ENCODE peak calls at places on chromosomes 11 and 22, in four cellular contexts. One of them, this sample, is unnamed.

GRCh38 chr11:134647066-134647746 is 235.2 kb upstream of the B3GAT1 start:
- DNase-seq in transverse colon: no peak
- DNase-seq in stimulated activated CD8-positive, alpha-beta memory T cell treated with anti-CD3 and anti-CD28 coated beads, Interleukin-4, amount 100 ng/mL, for 4 hours: no peak
- DNase-seq in T47D: no peak
- DNase-seq in this sample: no peak

GRCh38 chr22:19177164-19178064 is 1.1 kb downstream of the SLC25A1 start:
- DNase-seq in stimulated activated CD8-positive, alpha-beta memory T cell treated with anti-CD3 and anti-CD28 coated beads, Interleukin-4, amount 100 ng/mL, for 4 hours: no peak
- DNase-seq in transverse colon: no peak
- DNase-seq in T47D: no peak
- DNase-seq in this sample: no peak

GRCh38 chr11:116869610-116870009 is 32.2 kb upstream of the APOA1 start:
- DNase-seq in stimulated activated CD8-positive, alpha-beta memory T cell treated with anti-CD3 and anti-CD28 coated beads, Interleukin-4, amount 100 ng/mL, for 4 hours: no peak
- DNase-seq in transverse colon: no peak
- DNase-seq in T47D: no peak
- DNase-seq in this sample: peak

GRCh38 chr11:134481135-134481534 is 69.1 kb upstream of the B3GAT1 start:
- DNase-seq in stimulated activated CD8-positive, alpha-beta memory T cell treated with anti-CD3 and anti-CD28 coated beads, Interleukin-4, amount 100 ng/mL, for 4 hours: no peak
- DNase-seq in T47D: no peak
- DNase-seq in transverse colon: no peak
- DNase-seq in this sample: no peak

GRCh38 chr11:125941606-125942275 is 4.1 kb upstream of the VSIG10L2 start:
- DNase-seq in stimulated activated CD8-positive, alpha-beta memory T cell treated with anti-CD3 and anti-CD28 coated beads, Interleukin-4, amount 100 ng/mL, for 4 hours: no peak
- DNase-seq in transverse colon: peak
- DNase-seq in T47D: peak
- DNase-seq in this sample: no peak

GRCh38 chr11:126336646-126337045 is 18.8 kb upstream of the ST3GAL4 start:
- DNase-seq in stimulated activated CD8-positive, alpha-beta memory T cell treated with anti-CD3 and anti-CD28 coated beads, Interleukin-4, amount 100 ng/mL, for 4 hours: no peak
- DNase-seq in T47D: no peak
- DNase-seq in transverse colon: no peak
- DNase-seq in this sample: no peak

GRCh38 chr11:67318239-67318555 is 14.9 kb downstream of the SSH3 start:
- DNase-seq in transverse colon: no peak
- DNase-seq in stimulated activated CD8-positive, alpha-beta memory T cell treated with anti-CD3 and anti-CD28 coated beads, Interleukin-4, amount 100 ng/mL, for 4 hours: no peak
- DNase-seq in T47D: peak
- DNase-seq in this sample: no peak

GRCh38 chr22:20639750-20640149 is 132.3 kb downstream of the MED15 start:
- DNase-seq in stimulated activated CD8-positive, alpha-beta memory T cell treated with anti-CD3 and anti-CD28 coated beads, Interleukin-4, amount 100 ng/mL, for 4 hours: no peak
- DNase-seq in transverse colon: no peak
- DNase-seq in T47D: no peak
- DNase-seq in this sample: no peak

GRCh38 chr11:67691149-67691548 is 16.7 kb upstream of the ALDH3B2 start:
- DNase-seq in stimulated activated CD8-positive, alpha-beta memory T cell treated with anti-CD3 and anti-CD28 coated beads, Interleukin-4, amount 100 ng/mL, for 4 hours: no peak
- DNase-seq in transverse colon: no peak
- DNase-seq in T47D: no peak
- DNase-seq in this sample: no peak

GRCh38 chr22:48754611-48755331 is 1072.9 kb downstream of the BRD1 start:
- DNase-seq in transverse colon: no peak
- DNase-seq in stimulated activated CD8-positive, alpha-beta memory T cell treated with anti-CD3 and anti-CD28 coated beads, Interleukin-4, amount 100 ng/mL, for 4 hours: no peak
- DNase-seq in T47D: no peak
- DNase-seq in this sample: no peak

GRCh38 chr11:2382927-2383822 is 6.1 kb downstream of the CD81 start:
- DNase-seq in transverse colon: peak
- DNase-seq in stimulated activated CD8-positive, alpha-beta memory T cell treated with anti-CD3 and anti-CD28 coated beads, Interleukin-4, amount 100 ng/mL, for 4 hours: no peak
- DNase-seq in T47D: no peak
- DNase-seq in this sample: no peak

GRCh38 chr11:117605331-117605730 is 191.7 kb downstream of the DSCAML1 start:
- DNase-seq in stimulated activated CD8-positive, alpha-beta memory T cell treated with anti-CD3 and anti-CD28 coated beads, Interleukin-4, amount 100 ng/mL, for 4 hours: no peak
- DNase-seq in transverse colon: no peak
- DNase-seq in T47D: no peak
- DNase-seq in this sample: no peak

GRCh38 chr22:25485626-25486545 is 78.6 kb upstream of the GRK3 start:
- DNase-seq in T47D: no peak
- DNase-seq in stimulated activated CD8-positive, alpha-beta memory T cell treated with anti-CD3 and anti-CD28 coated beads, Interleukin-4, amount 100 ng/mL, for 4 hours: no peak
- DNase-seq in transverse colon: no peak
- DNase-seq in this sample: no peak

GRCh38 chr11:107666911-107667568 is 44.8 kb downstream of the SLN start:
- DNase-seq in transverse colon: no peak
- DNase-seq in stimulated activated CD8-positive, alpha-beta memory T cell treated with anti-CD3 and anti-CD28 coated beads, Interleukin-4, amount 100 ng/mL, for 4 hours: no peak
- DNase-seq in T47D: no peak
- DNase-seq in this sample: no peak

GRCh38 chr11:101444164-101444563 is 139.6 kb downstream of the TRPC6 start:
- DNase-seq in stimulated activated CD8-positive, alpha-beta memory T cell treated with anti-CD3 and anti-CD28 coated beads, Interleukin-4, amount 100 ng/mL, for 4 hours: no peak
- DNase-seq in transverse colon: peak
- DNase-seq in T47D: no peak
- DNase-seq in this sample: no peak

GRCh38 chr11:69131644-69132300 is 24.0 kb upstream of the SMIM38 start:
- DNase-seq in T47D: peak
- DNase-seq in stimulated activated CD8-positive, alpha-beta memory T cell treated with anti-CD3 and anti-CD28 coated beads, Interleukin-4, amount 100 ng/mL, for 4 hours: no peak
- DNase-seq in transverse colon: peak
- DNase-seq in this sample: peak

GRCh38 chr22:20244744-20245576 is 23.2 kb downstream of the RTN4R start:
- DNase-seq in stimulated activated CD8-positive, alpha-beta memory T cell treated with anti-CD3 and anti-CD28 coated beads, Interleukin-4, amount 100 ng/mL, for 4 hours: peak
- DNase-seq in transverse colon: peak
- DNase-seq in T47D: no peak
- DNase-seq in this sample: no peak

GRCh38 chr22:46881373-46882118 is 119.1 kb downstream of the TBC1D22A start:
- DNase-seq in T47D: no peak
- DNase-seq in transverse colon: no peak
- DNase-seq in stimulated activated CD8-positive, alpha-beta memory T cell treated with anti-CD3 and anti-CD28 coated beads, Interleukin-4, amount 100 ng/mL, for 4 hours: no peak
- DNase-seq in this sample: no peak

GRCh38 chr11:120863359-120863758 is 160.5 kb upstream of the TBCEL start:
- DNase-seq in T47D: no peak
- DNase-seq in transverse colon: no peak
- DNase-seq in stimulated activated CD8-positive, alpha-beta memory T cell treated with anti-CD3 and anti-CD28 coated beads, Interleukin-4, amount 100 ng/mL, for 4 hours: no peak
- DNase-seq in this sample: no peak

GRCh38 chr11:65315204-65315865 is 669 bp downstream of the CDC42EP2 start:
- DNase-seq in stimulated activated CD8-positive, alpha-beta memory T cell treated with anti-CD3 and anti-CD28 coated beads, Interleukin-4, amount 100 ng/mL, for 4 hours: peak
- DNase-seq in T47D: peak
- DNase-seq in transverse colon: peak
- DNase-seq in this sample: peak

GRCh38 chr11:68934666-68935065 is 31.0 kb downstream of the IGHMBP2 start:
- DNase-seq in stimulated activated CD8-positive, alpha-beta memory T cell treated with anti-CD3 and anti-CD28 coated beads, Interleukin-4, amount 100 ng/mL, for 4 hours: no peak
- DNase-seq in T47D: no peak
- DNase-seq in transverse colon: no peak
- DNase-seq in this sample: no peak